ENCODE peak calls at places on chromosome 16, in six cellular contexts. K is GM12891, L is H1, A is K562, H is HepG2, X is GM12878. I is an unnamed sample.

GRCh38 chr16:84927621-84928591 is 83.4 kb downstream of the ZDHHC7 start:
- DNase-seq in K (no peak), X (no peak), L (no peak), A (no peak), H (no peak), I (no peak)

GRCh38 chr16:9603316-9603715 is 511.9 kb downstream of the HAPSTR1 start:
- DNase-seq in X (no peak), A (no peak), K (no peak), L (no peak), H (no peak), I (no peak)

GRCh38 chr16:53506254-53506653 is 3.2 kb upstream of the AKTIP start:
- DNase-seq in H (no peak), X (no peak), A (no peak), K (no peak), L (no peak), I (no peak)

GRCh38 chr16:68235882-68236803 is at the start of gene ESRP2:
- DNase-seq in X (no peak), A (no peak), L (peak; percentile 89), K (peak; percentile 59), H (peak; percentile 80), I (no peak)

GRCh38 chr16:2040450-2041105 is 7.1 kb downstream of the NTHL1 start:
- DNase-seq in H (no peak), K (no peak), L (no peak), X (no peak), A (no peak), I (no peak)

GRCh38 chr16:6958184-6958583 is 374.5 kb upstream of the RBFOX1 start:
- DNase-seq in L (no peak), X (no peak), K (no peak), H (no peak), A (no peak), I (no peak)

GRCh38 chr16:609984-610383 is 20.1 kb downstream of the RAB40C start:
- DNase-seq in X (no peak), A (no peak), L (no peak), H (no peak), K (no peak), I (no peak)

GRCh38 chr16:81798311-81799137 is 19.4 kb downstream of the PLCG2 start:
- DNase-seq in K (no peak), X (peak; percentile 97), A (no peak), H (no peak), L (no peak), I (peak; percentile 53)

GRCh38 chr16:22402191-22402590 is 27.8 kb upstream of the CDR2 start:
- DNase-seq in X (no peak), H (no peak), L (no peak), K (no peak), A (no peak), I (no peak)

GRCh38 chr16:15829460-15829859 is 27.4 kb downstream of the MYH11 start:
- DNase-seq in H (no peak), L (no peak), A (no peak), X (no peak), K (no peak), I (no peak)

GRCh38 chr16:11258553-11259287 is 2.7 kb upstream of the SOCS1 start:
- DNase-seq in H (peak; percentile 65), A (no peak), K (peak; percentile 64), L (no peak), X (peak; percentile 68), I (peak; percentile 70)

GRCh38 chr16:740459-740763 is 386 bp downstream of the CIAO3 start:
- DNase-seq in K (no peak), X (no peak), H (no peak), A (peak; percentile 77), L (no peak), I (peak; percentile 57)

GRCh38 chr16:88367560-88367959 is 15.2 kb upstream of the ZNF469 start:
- DNase-seq in X (no peak), K (no peak), H (no peak), A (no peak), L (no peak), I (no peak)

GRCh38 chr16:18800674-18801196 is 614 bp downstream of the ARL6IP1 start:
- DNase-seq in K (peak; percentile 31), H (no peak), L (no peak), A (peak; percentile 14), X (no peak), I (no peak)

GRCh38 chr16:87461466-87461975 is 31.3 kb downstream of the ZCCHC14 start:
- DNase-seq in A (peak; percentile 96), L (peak; percentile 87), K (no peak), X (no peak), H (peak; percentile 97), I (peak; percentile 54)

GRCh38 chr16:86100205-86101134 is 201.5 kb downstream of the IRF8 start:
- DNase-seq in H (peak; percentile 69), X (no peak), L (no peak), A (no peak), K (no peak), I (no peak)

GRCh38 chr16:30351586-30352419 is 3.3 kb downstream of the CD2BP2 start:
- DNase-seq in L (no peak), A (no peak), K (no peak), X (no peak), H (no peak), I (no peak)
- TF ChIP-seq POLR2A in L (no peak), A (no peak), K (no peak), X (no peak), H (no peak), I (no peak)

GRCh38 chr16:89741342-89742014 is 20.1 kb downstream of the ZNF276 start:
- DNase-seq in A (no peak), L (no peak), H (no peak), K (no peak), X (no peak), I (no peak)

GRCh38 chr16:89746043-89746442 is 24.7 kb downstream of the ZNF276 start:
- DNase-seq in K (no peak), X (no peak), H (no peak), A (no peak), L (no peak), I (no peak)

GRCh38 chr16:89739383-89739782 is 18.0 kb downstream of the ZNF276 start:
- DNase-seq in X (no peak), A (no peak), L (no peak), K (no peak), H (no peak), I (no peak)

GRCh38 chr16:89744813-89745212 is 23.5 kb downstream of the ZNF276 start:
- DNase-seq in L (no peak), K (no peak), X (no peak), A (no peak), H (no peak), I (no peak)

GRCh38 chr16:89742948-89743347 is 21.6 kb downstream of the ZNF276 start:
- DNase-seq in L (no peak), H (no peak), A (no peak), X (no peak), K (no peak), I (no peak)
- TF ChIP-seq TAF1 in L (no peak), H (no peak), A (no peak), X (no peak), K (no peak), I (no peak)

GRCh38 chr16:80009971-80010659 is 409.6 kb upstream of the MAF start:
- DNase-seq in L (no peak), A (no peak), H (no peak), K (no peak), X (no peak), I (no peak)
- TF ChIP-seq POLR2AphosphoS5 in L (no peak), A (no peak), H (no peak), K (no peak), X (no peak), I (no peak)

GRCh38 chr16:83912152-83912948 is 13.4 kb downstream of the MLYCD start:
- DNase-seq in A (no peak), L (no peak), X (no peak), H (no peak), K (no peak), I (no peak)
- TF ChIP-seq POLR2A in A (no peak), L (no peak), X (no peak), H (no peak), K (no peak), I (no peak)

GRCh38 chr16:3087243-3087791 is 11.8 kb downstream of the ZSCAN10 start:
- DNase-seq in A (peak; percentile 54), X (no peak), K (no peak), L (no peak), H (no peak), I (no peak)
- TF ChIP-seq TAF1 in A (no peak), X (no peak), K (no peak), L (no peak), H (no peak), I (no peak)

DNA sequence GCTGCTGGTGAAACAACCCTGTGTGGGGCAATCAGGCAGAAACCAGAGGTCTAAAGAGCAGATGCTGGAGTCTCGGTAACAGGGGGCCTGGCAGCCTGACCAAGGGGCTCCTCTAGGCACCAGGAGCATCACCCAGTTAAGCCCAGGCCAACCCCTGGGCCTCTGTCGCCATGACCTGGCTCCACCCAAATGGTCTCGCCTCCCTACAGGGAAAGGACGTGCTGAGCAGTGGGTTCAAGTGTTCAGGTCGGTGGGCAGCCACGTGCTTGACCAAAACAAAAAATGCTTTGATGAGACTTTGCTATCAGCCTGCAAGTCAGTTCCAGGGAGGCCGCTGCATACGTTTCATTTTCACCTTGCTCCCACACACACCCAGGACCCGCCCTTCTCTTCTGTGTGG is 240.3 kb downstream of the ZNF423 start:
- DNase-seq in X (no peak), L (peak; percentile 34), H (no peak), K (no peak), A (no peak), I (no peak)
- TF ChIP-seq POLR2AphosphoS5 in X (no peak), L (no peak), H (no peak), K (no peak), A (no peak), I (no peak)

GRCh38 chr16:47927330-47927729 is 228.5 kb downstream of the ABCC12 start:
- DNase-seq in K (no peak), L (no peak), H (no peak), X (no peak), A (no peak), I (no peak)
- TF ChIP-seq POLR2A in K (no peak), L (no peak), H (no peak), X (no peak), A (no peak), I (no peak)